ENCODE peak calls at places on chromosomes 2 and 18, in eight cellular contexts. Z, L, R, K, N, O, I and C are unnamed samples.

GRCh38 chr18:38972571-38972970 is 1407.0 kb upstream of the CELF4 start:
- DNase-seq in Z (no peak), L (no peak), R (no peak), K (no peak), N (no peak), O (no peak), I (no peak), C (no peak)

GRCh38 chr2:191231995-191232394 is 13.2 kb upstream of the MYO1B start:
- DNase-seq in Z (no peak), L (no peak), R (no peak), K (no peak), N (no peak), O (no peak), I (no peak), C (no peak)

GRCh38 chr2:38750793-38751042 is 443 bp downstream of the SRSF7 start:
- DNase-seq in Z (peak; percentile 24), L (peak; percentile 49), R (peak; percentile 80), K (no peak), N (peak; percentile 24), O (peak; percentile 72), I (peak; percentile 86), C (peak; percentile 64)

GRCh38 chr18:57544958-57545661 is 41.4 kb downstream of the FECH start:
- DNase-seq in Z (no peak), L (no peak), R (no peak), K (no peak), N (no peak), O (peak; percentile 26), I (no peak), C (no peak)

GRCh38 chr2:107128381-107128780 is 242.4 kb upstream of the ST6GAL2 start:
- DNase-seq in Z (no peak), L (no peak), R (no peak), K (no peak), N (no peak), O (no peak), I (no peak), C (no peak)

GRCh38 chr2:118013221-118013723 is 598 bp downstream of the CCDC93 start:
- DNase-seq in Z (no peak), L (peak; percentile 22), R (peak; percentile 68), K (no peak), N (peak; percentile 70), O (no peak), I (peak; percentile 66), C (no peak)

GRCh38 chr2:121420486-121420885 is 110.2 kb upstream of the RNU4ATAC start:
- DNase-seq in Z (no peak), L (no peak), R (no peak), K (no peak), N (no peak), O (no peak), I (no peak), C (no peak)

GRCh38 chr18:45670281-45670962 is 53.6 kb upstream of the SLC14A1 start:
- DNase-seq in Z (no peak), L (no peak), R (peak; percentile 41), K (peak; percentile 27), N (no peak), O (no peak), I (no peak), C (no peak)

GRCh38 chr2:27445615-27446014 is 3.4 kb downstream of the KRTCAP3 start:
- DNase-seq in Z (no peak), L (no peak), R (no peak), K (no peak), N (no peak), O (no peak), I (no peak), C (no peak)

GRCh38 chr2:62305421-62306176 is 109.7 kb downstream of the B3GNT2 start:
- DNase-seq in Z (no peak), L (no peak), R (no peak), K (no peak), N (no peak), O (no peak), I (peak; percentile 67), C (no peak)

GRCh38 chr2:148720501-148720998 is 76.0 kb downstream of the EPC2 start:
- DNase-seq in Z (peak; percentile 21), L (peak; percentile 2), R (peak; percentile 44), K (no peak), N (no peak), O (no peak), I (no peak), C (no peak)

GRCh38 chr2:172119089-172119488 is 16.4 kb upstream of the DLX2 start:
- DNase-seq in Z (no peak), L (no peak), R (no peak), K (no peak), N (no peak), O (no peak), I (no peak), C (no peak)

GRCh38 chr18:41162781-41163180 is 792.3 kb upstream of the PIK3C3 start:
- DNase-seq in Z (no peak), L (no peak), R (no peak), K (no peak), N (no peak), O (no peak), I (no peak), C (no peak)

GRCh38 chr2:159982270-159982669 is 80.1 kb downstream of the PLA2R1 start:
- DNase-seq in Z (no peak), L (no peak), R (no peak), K (no peak), N (peak; percentile 5), O (no peak), I (no peak), C (no peak)

GRCh38 chr2:182522428-182522896 is 95.6 kb upstream of the PDE1A start:
- DNase-seq in Z (peak; percentile 16), L (peak; percentile 24), R (no peak), K (no peak), N (no peak), O (peak; percentile 55), I (no peak), C (no peak)

GRCh38 chr2:54986266-54986665 is 64.0 kb downstream of the RTN4 start:
- DNase-seq in Z (no peak), L (no peak), R (no peak), K (no peak), N (no peak), O (no peak), I (no peak), C (no peak)

GRCh38 chr2:121570036-121570664 is 39.5 kb downstream of the RNU4ATAC start:
- DNase-seq in Z (no peak), L (no peak), R (no peak), K (no peak), N (no peak), O (no peak), I (no peak), C (no peak)

GRCh38 chr2:23595601-23596251 is 210.7 kb downstream of the KLHL29 start:
- DNase-seq in Z (peak; percentile 48), L (no peak), R (peak; percentile 47), K (no peak), N (peak; percentile 45), O (peak; percentile 66), I (no peak), C (peak; percentile 31)

GRCh38 chr2:219798430-219798829 is 171.0 kb downstream of the SLC4A3 start:
- DNase-seq in Z (no peak), L (no peak), R (no peak), K (no peak), N (peak; percentile 5), O (no peak), I (no peak), C (no peak)

GRCh38 chr2:46087492-46087891 is 209.7 kb upstream of the EPAS1 start:
- DNase-seq in Z (no peak), L (no peak), R (no peak), K (no peak), N (no peak), O (no peak), I (no peak), C (no peak)

GRCh38 chr18:80096032-80096565 is 13.0 kb upstream of the ADNP2 start:
- DNase-seq in Z (no peak), L (no peak), R (no peak), K (no peak), N (no peak), O (no peak), I (no peak), C (no peak)

GRCh38 chr18:56139792-56140254 is 498.6 kb downstream of the TXNL1 start:
- DNase-seq in Z (no peak), L (peak; percentile 7), R (peak; percentile 61), K (no peak), N (no peak), O (peak; percentile 60), I (no peak), C (peak; percentile 31)

GRCh38 chr2:237590272-237591020 is at the start of gene RAB17:
- DNase-seq in Z (no peak), L (no peak), R (no peak), K (no peak), N (peak; percentile 40), O (no peak), I (no peak), C (no peak)

GRCh38 chr2:241775223-241776177 is 1.1 kb upstream of the GAL3ST2 start:
- DNase-seq in Z (no peak), L (no peak), R (peak; percentile 21), K (no peak), N (peak; percentile 54), O (no peak), I (no peak), C (no peak)

GRCh38 chr2:222494104-222494739 is 69.9 kb downstream of the SGPP2 start:
- DNase-seq in Z (no peak), L (no peak), R (peak; percentile 38), K (no peak), N (no peak), O (no peak), I (no peak), C (no peak)

GRCh38 chr2:12399244-12399643 is 317.5 kb upstream of the TRIB2 start:
- DNase-seq in Z (no peak), L (no peak), R (no peak), K (no peak), N (no peak), O (no peak), I (no peak), C (no peak)

GRCh38 chr2:204187513-204188088 is 251.0 kb downstream of the ICOS start:
- DNase-seq in Z (no peak), L (no peak), R (no peak), K (no peak), N (no peak), O (no peak), I (no peak), C (no peak)

GRCh38 chr2:1730047-1730937 is 14.0 kb downstream of the PXDN start:
- DNase-seq in Z (no peak), L (no peak), R (peak; percentile 30), K (no peak), N (no peak), O (no peak), I (no peak), C (no peak)

GRCh38 chr2:878245-878930 is 72.3 kb upstream of the SNTG2 start:
- DNase-seq in Z (no peak), L (no peak), R (no peak), K (no peak), N (no peak), O (no peak), I (no peak), C (no peak)

GRCh38 chr2:177243476-177243875 is 21.1 kb downstream of the NFE2L2 start:
- DNase-seq in Z (no peak), L (no peak), R (no peak), K (no peak), N (no peak), O (no peak), I (no peak), C (no peak)

GRCh38 chr2:113390133-113390849 is 47.2 kb upstream of the ZNG1B start:
- DNase-seq in Z (no peak), L (no peak), R (no peak), K (peak; percentile 79), N (peak; percentile 15), O (no peak), I (peak; percentile 82), C (no peak)

GRCh38 chr2:88606371-88607030 is 20.8 kb downstream of the EIF2AK3 start:
- DNase-seq in Z (no peak), L (no peak), R (no peak), K (no peak), N (no peak), O (no peak), I (no peak), C (no peak)